ENCODE peak calls at places on chromosomes 7 and 10, in five cellular contexts. R is A549, T is RWPE1, O is epithelial cell of prostate, L is astrocyte. Z is an unnamed sample.

GRCh38 chr10:35921866-35922265 is 279.8 kb upstream of the FZD8 start:
- DNase-seq in R (no peak), L (no peak), O (no peak), T (no peak), Z (no peak)

GRCh38 chr10:4407783-4408182 is 418.2 kb upstream of the AKR1E2 start:
- DNase-seq in T (peak), L (peak), R (peak), O (peak), Z (peak)

GRCh38 chr7:137934176-137934826 is 67.6 kb downstream of the CREB3L2 start:
- DNase-seq in L (no peak), R (no peak), O (no peak), T (peak), Z (no peak)

GRCh38 chr7:156778201-156778600 is 114.8 kb downstream of the LMBR1 start:
- DNase-seq in O (no peak), T (no peak), L (no peak), R (no peak), Z (no peak)

GRCh38 chr7:27032843-27033242 is 63.0 kb downstream of the HOXA1 start:
- DNase-seq in O (no peak), L (peak), T (no peak), R (no peak), Z (no peak)

GRCh38 chr7:45064047-45064725 is 24.6 kb downstream of the NACAD start:
- DNase-seq in T (no peak), O (no peak), R (no peak), L (no peak), Z (no peak)

GRCh38 chr10:67696029-67696428 is at the start of gene CTNNA3:
- DNase-seq in O (no peak), L (no peak), R (no peak), T (no peak), Z (no peak)

GRCh38 chr7:131327049-131327625 is 539 bp upstream of the MKLN1 start:
- DNase-seq in T (peak), R (peak), O (no peak), L (peak), Z (peak)

GRCh38 chr10:129498680-129499079 is 31.6 kb downstream of the MGMT start:
- DNase-seq in T (no peak), R (no peak), O (no peak), L (no peak), Z (no peak)

GRCh38 chr7:122092964-122093797 is 50.9 kb downstream of the AASS start:
- DNase-seq in O (peak), T (peak), R (peak), L (peak), Z (peak)

GRCh38 chr10:5929442-5929841 is 39.4 kb downstream of the FBH1 start:
- DNase-seq in O (no peak), R (no peak), L (no peak), T (no peak), Z (no peak)

GRCh38 chr7:6725003-6725402 is 18.3 kb upstream of the ZNF12 start:
- DNase-seq in T (no peak), L (no peak), R (no peak), O (no peak), Z (no peak)

GRCh38 chr7:43942997-43943701 is 16.9 kb downstream of the UBE2D4 start:
- DNase-seq in O (no peak), L (no peak), T (no peak), R (no peak), Z (peak)

GRCh38 chr10:110343947-110344346 is 39.2 kb upstream of the SMNDC1 start:
- DNase-seq in T (no peak), R (no peak), O (no peak), L (no peak), Z (no peak)

GRCh38 chr10:75395955-75396860 is 5.4 kb downstream of the ZNF503 start:
- DNase-seq in O (no peak), L (no peak), R (no peak), T (no peak), Z (peak)

GRCh38 chr7:81482600-81483186 is 287.2 kb downstream of the HGF start:
- DNase-seq in R (peak), L (peak), O (no peak), T (peak), Z (no peak)

GRCh38 chr7:8490391-8490790 is 57.0 kb downstream of the NXPH1 start:
- DNase-seq in R (no peak), O (no peak), T (no peak), L (no peak), Z (no peak)

GRCh38 chr10:99531026-99531695 is 1.6 kb upstream of the NKX2-3 start:
- DNase-seq in T (no peak), L (no peak), O (no peak), R (no peak), Z (no peak)
- H3K27ac ChIP-seq in T (no peak), L (no peak), O (no peak), R (no peak), Z (no peak)

GRCh38 chr10:26805567-26806245 is 55.1 kb downstream of the ABI1 start:
- DNase-seq in L (peak), T (no peak), R (no peak), O (no peak), Z (no peak)

GRCh38 chr10:26804418-26805393 is 56.1 kb downstream of the ABI1 start:
- DNase-seq in O (no peak), L (no peak), T (no peak), R (no peak), Z (no peak)

GRCh38 chr10:26802527-26802926 is 58.2 kb downstream of the ABI1 start:
- DNase-seq in L (no peak), R (no peak), O (no peak), T (no peak), Z (peak)

GRCh38 chr10:26801831-26802230 is 58.9 kb downstream of the ABI1 start:
- DNase-seq in R (no peak), T (no peak), O (no peak), L (no peak), Z (no peak)

GRCh38 chr10:26803849-26804248 is 56.9 kb downstream of the ABI1 start:
- DNase-seq in T (no peak), O (no peak), R (no peak), L (no peak), Z (no peak)
- H3K27ac ChIP-seq in T (no peak), O (no peak), R (no peak), L (no peak), Z (no peak)

GRCh38 chr10:49385939-49386922 is 9.7 kb downstream of the DRGX start:
- DNase-seq in L (no peak), T (no peak), R (no peak), O (no peak), Z (no peak)
- H3K27ac ChIP-seq in L (no peak), T (peak), R (no peak), O (peak), Z (no peak)

GRCh38 chr7:2387897-2388636 is 15.3 kb upstream of the CHST12 start:
- DNase-seq in L (no peak), O (no peak), R (no peak), T (no peak), Z (no peak)

GRCh38 chr7:2394566-2395082 is 8.8 kb upstream of the CHST12 start:
- DNase-seq in R (no peak), L (no peak), O (no peak), T (no peak), Z (no peak)

GRCh38 chr7:2388637-2388954 is 14.8 kb upstream of the CHST12 start:
- DNase-seq in L (no peak), O (no peak), R (no peak), T (no peak), Z (no peak)

GRCh38 chr7:2398506-2398905 is 4.9 kb upstream of the CHST12 start:
- DNase-seq in L (no peak), O (no peak), R (no peak), T (no peak), Z (no peak)

DNA sequence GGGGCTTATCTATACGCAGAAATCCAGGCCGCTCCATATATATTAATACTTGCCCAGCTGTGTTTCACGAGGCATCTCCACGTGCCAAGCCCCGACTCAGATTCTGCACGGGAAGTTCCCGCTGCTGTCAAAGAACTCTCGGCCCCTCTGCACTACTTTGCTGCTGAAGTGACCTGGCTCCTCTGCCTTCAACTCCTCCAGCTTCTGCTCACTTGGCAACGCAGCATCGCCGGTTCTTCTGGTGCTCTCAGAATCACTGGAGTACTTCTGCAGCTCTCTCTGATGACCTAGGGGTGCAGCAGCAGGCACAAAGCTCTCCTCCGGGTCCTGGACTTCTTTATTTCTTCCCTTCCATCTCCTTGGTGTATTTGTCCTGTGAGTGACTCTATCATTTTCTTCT is 9.7 kb upstream of the CHST12 start:
- DNase-seq in L (no peak), R (no peak), T (no peak), O (no peak), Z (no peak)
- H3K27ac ChIP-seq in L (no peak), R (no peak), T (no peak), O (no peak), Z (no peak)

GRCh38 chr10:131907679-131908078 is 6.9 kb downstream of the PPP2R2D start:
- DNase-seq in T (no peak), L (no peak), O (no peak), R (no peak), Z (no peak)
- H3K27ac ChIP-seq in T (no peak), L (no peak), O (peak), R (no peak), Z (no peak)

DNA sequence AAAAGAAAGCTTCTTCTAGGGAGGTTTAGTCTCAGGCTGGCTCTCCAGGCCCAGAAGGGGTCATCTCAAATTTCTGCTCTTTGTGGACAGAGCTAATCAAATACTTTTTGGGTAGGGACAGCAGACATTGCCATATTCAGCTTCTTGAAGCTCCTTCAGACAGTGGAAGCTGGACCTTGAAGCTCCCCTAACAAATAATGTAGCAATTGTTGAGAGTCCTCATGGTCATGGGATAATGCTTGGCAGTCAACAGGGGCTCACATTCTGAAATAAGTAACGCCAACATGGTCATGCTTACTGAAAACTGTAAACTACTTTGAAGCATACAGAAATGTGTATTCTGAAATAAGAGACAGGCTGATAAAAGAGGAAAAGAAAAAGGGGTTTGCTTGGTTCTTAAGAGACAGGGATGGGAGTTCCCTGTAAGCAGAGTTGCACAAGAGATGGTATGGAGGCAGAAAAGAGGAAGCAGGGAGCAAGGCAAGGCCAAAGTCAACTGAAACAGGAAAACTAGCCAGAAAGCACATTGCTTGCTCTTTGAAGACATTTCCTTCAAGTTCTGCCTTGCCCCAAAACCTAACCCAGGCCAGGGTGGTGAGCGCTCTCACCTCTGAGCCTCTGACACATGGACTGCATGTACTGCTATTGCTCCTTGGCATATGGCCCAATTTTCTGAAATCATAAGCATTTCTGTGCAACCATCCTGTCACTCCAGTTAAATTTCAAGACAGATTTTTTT is 53.1 kb upstream of the KMT2E start:
- DNase-seq in O (peak), L (no peak), T (no peak), R (no peak), Z (no peak)
- H3K27ac ChIP-seq in O (peak), L (no peak), T (peak), R (no peak), Z (no peak)

GRCh38 chr7:108565987-108566386 is 3.5 kb downstream of the THAP5 start:
- DNase-seq in L (no peak), T (no peak), O (no peak), R (no peak), Z (no peak)
- H3K27ac ChIP-seq in L (no peak), T (no peak), O (no peak), R (no peak), Z (no peak)

GRCh38 chr7:103150192-103150591 is 1.3 kb upstream of the NAPEPLD start:
- DNase-seq in L (no peak), R (no peak), T (peak), O (peak), Z (peak)
- H3K27ac ChIP-seq in L (no peak), R (no peak), T (no peak), O (peak), Z (no peak)

GRCh38 chr10:123999956-124000615 is 93.3 kb downstream of the CHST15 start:
- DNase-seq in L (no peak), O (no peak), R (no peak), T (no peak), Z (no peak)
- H3K27ac ChIP-seq in L (no peak), O (no peak), R (no peak), T (no peak), Z (no peak)

GRCh38 chr10:25675204-25675603 is 258.8 kb upstream of the MYO3A start:
- DNase-seq in O (no peak), R (no peak), T (no peak), L (no peak), Z (no peak)
- H3K27ac ChIP-seq in O (no peak), R (no peak), T (no peak), L (no peak), Z (no peak)